ENCODE peak calls at places on chromosomes 7 and 10, in four cellular contexts. One of them, this sample, is unnamed.

GRCh38 chr7:127396184-127396583 is 3.7 kb upstream of the ZNF800 start:
- DNase-seq in AG04450: no peak
- DNase-seq in psoas muscle: no peak
- DNase-seq in CD4-positive, alpha-beta memory T cell: no peak
- DNase-seq in this sample: no peak

GRCh38 chr7:63925626-63926460 is 72.8 kb upstream of the ZNF722 start:
- DNase-seq in AG04450: no peak
- DNase-seq in psoas muscle: peak
- DNase-seq in CD4-positive, alpha-beta memory T cell: peak
- DNase-seq in this sample: peak

GRCh38 chr7:132742152-132742551 is 165.9 kb upstream of the PLXNA4 start:
- DNase-seq in AG04450: peak
- DNase-seq in psoas muscle: no peak
- DNase-seq in CD4-positive, alpha-beta memory T cell: no peak
- DNase-seq in this sample: no peak

GRCh38 chr7:55534262-55534915 is 37.9 kb downstream of the VOPP1 start:
- DNase-seq in AG04450: no peak
- DNase-seq in psoas muscle: peak
- DNase-seq in CD4-positive, alpha-beta memory T cell: no peak
- DNase-seq in this sample: no peak

GRCh38 chr10:100717166-100717565 is 28.2 kb upstream of the PAX2 start:
- DNase-seq in AG04450: no peak
- DNase-seq in psoas muscle: no peak
- DNase-seq in CD4-positive, alpha-beta memory T cell: no peak
- DNase-seq in this sample: no peak

GRCh38 chr7:103344453-103345149 is at the start of gene DNAJC2:
- DNase-seq in AG04450: peak
- DNase-seq in psoas muscle: peak
- DNase-seq in CD4-positive, alpha-beta memory T cell: peak
- DNase-seq in this sample: peak

GRCh38 chr7:76071316-76072242 is 23.7 kb downstream of the MDH2 start:
- DNase-seq in AG04450: no peak
- DNase-seq in psoas muscle: no peak
- DNase-seq in CD4-positive, alpha-beta memory T cell: no peak
- DNase-seq in this sample: peak

GRCh38 chr7:36021367-36021766 is 131.7 kb upstream of the EEPD1 start:
- DNase-seq in AG04450: no peak
- DNase-seq in psoas muscle: no peak
- DNase-seq in CD4-positive, alpha-beta memory T cell: no peak
- DNase-seq in this sample: no peak

GRCh38 chr10:27742926-27743735 is 2.5 kb downstream of the MKX start:
- DNase-seq in AG04450: no peak
- DNase-seq in psoas muscle: peak
- DNase-seq in CD4-positive, alpha-beta memory T cell: peak
- DNase-seq in this sample: peak

GRCh38 chr7:1638113-1638726 is 31.9 kb upstream of the ELFN1 start:
- DNase-seq in AG04450: no peak
- DNase-seq in psoas muscle: peak
- DNase-seq in CD4-positive, alpha-beta memory T cell: no peak
- DNase-seq in this sample: no peak

GRCh38 chr10:31771345-31771831 is 157.2 kb downstream of the ARHGAP12 start:
- DNase-seq in AG04450: no peak
- DNase-seq in psoas muscle: peak
- DNase-seq in CD4-positive, alpha-beta memory T cell: no peak
- DNase-seq in this sample: no peak

GRCh38 chr10:78914060-78914378 is 154.7 kb upstream of the ZMIZ1 start:
- DNase-seq in AG04450: no peak
- DNase-seq in psoas muscle: no peak
- DNase-seq in CD4-positive, alpha-beta memory T cell: no peak
- DNase-seq in this sample: no peak

GRCh38 chr10:47318706-47319105 is 3.5 kb upstream of the GDF2 start:
- DNase-seq in AG04450: no peak
- DNase-seq in psoas muscle: peak
- DNase-seq in CD4-positive, alpha-beta memory T cell: no peak
- DNase-seq in this sample: no peak

GRCh38 chr7:8480466-8480865 is 47.1 kb downstream of the NXPH1 start:
- DNase-seq in AG04450: no peak
- DNase-seq in psoas muscle: no peak
- DNase-seq in CD4-positive, alpha-beta memory T cell: no peak
- DNase-seq in this sample: no peak

GRCh38 chr7:100220833-100221718 is 1.3 kb downstream of the PVRIG start:
- DNase-seq in AG04450: no peak
- DNase-seq in psoas muscle: no peak
- DNase-seq in CD4-positive, alpha-beta memory T cell: peak
- DNase-seq in this sample: no peak

GRCh38 chr7:14504134-14504533 is 398.4 kb downstream of the DGKB start:
- DNase-seq in AG04450: no peak
- DNase-seq in psoas muscle: no peak
- DNase-seq in CD4-positive, alpha-beta memory T cell: no peak
- DNase-seq in this sample: no peak

GRCh38 chr7:138753611-138754010 is 44.2 kb upstream of the TMEM213 start:
- DNase-seq in AG04450: no peak
- DNase-seq in psoas muscle: no peak
- DNase-seq in CD4-positive, alpha-beta memory T cell: no peak
- DNase-seq in this sample: no peak

GRCh38 chr10:110498087-110498981 is 627 bp downstream of the DUSP5 start:
- DNase-seq in AG04450: no peak
- DNase-seq in psoas muscle: peak
- DNase-seq in CD4-positive, alpha-beta memory T cell: peak
- DNase-seq in this sample: peak

GRCh38 chr7:89029864-89030263 is 234.3 kb upstream of the TEX47 start:
- DNase-seq in AG04450: no peak
- DNase-seq in psoas muscle: no peak
- DNase-seq in CD4-positive, alpha-beta memory T cell: no peak
- DNase-seq in this sample: no peak

GRCh38 chr10:119658274-119658673 is 7.1 kb downstream of the BAG3 start:
- DNase-seq in AG04450: peak
- DNase-seq in psoas muscle: peak
- DNase-seq in CD4-positive, alpha-beta memory T cell: no peak
- DNase-seq in this sample: peak

GRCh38 chr10:71837085-71837827 is 13.8 kb downstream of the PSAP start:
- DNase-seq in AG04450: no peak
- DNase-seq in psoas muscle: no peak
- DNase-seq in CD4-positive, alpha-beta memory T cell: no peak
- DNase-seq in this sample: no peak

GRCh38 chr7:28096713-28097112 is 83.9 kb downstream of the JAZF1 start:
- DNase-seq in AG04450: peak
- DNase-seq in psoas muscle: no peak
- DNase-seq in CD4-positive, alpha-beta memory T cell: peak
- DNase-seq in this sample: peak

GRCh38 chr7:22851140-22851539 is 28.5 kb upstream of the TOMM7 start:
- DNase-seq in AG04450: no peak
- DNase-seq in psoas muscle: no peak
- DNase-seq in CD4-positive, alpha-beta memory T cell: no peak
- DNase-seq in this sample: no peak

GRCh38 chr7:83731154-83731553 is 82.2 kb upstream of the SEMA3E start:
- DNase-seq in AG04450: no peak
- DNase-seq in psoas muscle: no peak
- DNase-seq in CD4-positive, alpha-beta memory T cell: no peak
- DNase-seq in this sample: no peak

GRCh38 chr10:30285970-30286369 is 63.1 kb downstream of the MTPAP start:
- DNase-seq in AG04450: no peak
- DNase-seq in psoas muscle: no peak
- DNase-seq in CD4-positive, alpha-beta memory T cell: no peak
- DNase-seq in this sample: no peak

GRCh38 chr10:103715430-103715829 is 139.9 kb downstream of the SH3PXD2A start:
- DNase-seq in AG04450: peak
- DNase-seq in psoas muscle: peak
- DNase-seq in CD4-positive, alpha-beta memory T cell: no peak
- DNase-seq in this sample: no peak

GRCh38 chr7:148288592-148289151 is 301.9 kb upstream of the C7orf33 start:
- DNase-seq in AG04450: no peak
- DNase-seq in psoas muscle: no peak
- DNase-seq in CD4-positive, alpha-beta memory T cell: no peak
- DNase-seq in this sample: no peak

GRCh38 chr7:34155225-34155908 is 250.0 kb downstream of the BMPER start:
- DNase-seq in AG04450: peak
- DNase-seq in psoas muscle: peak
- DNase-seq in CD4-positive, alpha-beta memory T cell: no peak
- DNase-seq in this sample: peak

GRCh38 chr10:36880898-36881297 is 244.5 kb upstream of the ANKRD30A start:
- DNase-seq in AG04450: peak
- DNase-seq in psoas muscle: no peak
- DNase-seq in CD4-positive, alpha-beta memory T cell: no peak
- DNase-seq in this sample: no peak

GRCh38 chr7:104963991-104964385 is 50.0 kb upstream of the KMT2E start:
- DNase-seq in AG04450: peak
- DNase-seq in psoas muscle: no peak
- DNase-seq in CD4-positive, alpha-beta memory T cell: no peak
- DNase-seq in this sample: no peak

GRCh38 chr10:116835658-116836057 is 13.6 kb upstream of the ENO4 start:
- DNase-seq in AG04450: no peak
- DNase-seq in psoas muscle: no peak
- DNase-seq in CD4-positive, alpha-beta memory T cell: no peak
- DNase-seq in this sample: no peak

GRCh38 chr7:31516680-31517079 is 2.8 kb downstream of the ITPRID1 start:
- DNase-seq in AG04450: no peak
- DNase-seq in psoas muscle: no peak
- DNase-seq in CD4-positive, alpha-beta memory T cell: no peak
- DNase-seq in this sample: no peak

GRCh38 chr7:13024323-13024722 is 336.9 kb downstream of the ARL4A start:
- DNase-seq in AG04450: no peak
- DNase-seq in psoas muscle: no peak
- DNase-seq in CD4-positive, alpha-beta memory T cell: no peak
- DNase-seq in this sample: no peak

GRCh38 chr10:83991986-83992753 is 147.1 kb upstream of the GHITM start:
- DNase-seq in AG04450: no peak
- DNase-seq in psoas muscle: no peak
- DNase-seq in CD4-positive, alpha-beta memory T cell: no peak
- DNase-seq in this sample: no peak

GRCh38 chr10:13489035-13489434 is 39.8 kb downstream of the BEND7 start:
- DNase-seq in AG04450: no peak
- DNase-seq in psoas muscle: no peak
- DNase-seq in CD4-positive, alpha-beta memory T cell: no peak
- DNase-seq in this sample: no peak

GRCh38 chr7:1567082-1567771 is 2.6 kb downstream of the PSMG3 start:
- DNase-seq in AG04450: no peak
- DNase-seq in psoas muscle: peak
- DNase-seq in CD4-positive, alpha-beta memory T cell: no peak
- DNase-seq in this sample: no peak

GRCh38 chr10:78365711-78366110 is 332.0 kb downstream of the RPS24 start:
- DNase-seq in AG04450: no peak
- DNase-seq in psoas muscle: no peak
- DNase-seq in CD4-positive, alpha-beta memory T cell: no peak
- DNase-seq in this sample: no peak

GRCh38 chr7:728602-729001 is 1.5 kb upstream of the PRKAR1B start:
- DNase-seq in AG04450: no peak
- DNase-seq in psoas muscle: no peak
- DNase-seq in CD4-positive, alpha-beta memory T cell: no peak
- DNase-seq in this sample: no peak

GRCh38 chr10:3094565-3095168 is 27.3 kb downstream of the PFKP start:
- DNase-seq in AG04450: no peak
- DNase-seq in psoas muscle: no peak
- DNase-seq in CD4-positive, alpha-beta memory T cell: no peak
- DNase-seq in this sample: no peak

GRCh38 chr10:3097160-3097559 is 29.8 kb downstream of the PFKP start:
- DNase-seq in AG04450: no peak
- DNase-seq in psoas muscle: no peak
- DNase-seq in CD4-positive, alpha-beta memory T cell: no peak
- DNase-seq in this sample: no peak

GRCh38 chr10:3096149-3096548 is 28.8 kb downstream of the PFKP start:
- DNase-seq in AG04450: no peak
- DNase-seq in psoas muscle: no peak
- DNase-seq in CD4-positive, alpha-beta memory T cell: no peak
- DNase-seq in this sample: no peak

GRCh38 chr10:3093996-3094395 is 26.6 kb downstream of the PFKP start:
- DNase-seq in AG04450: no peak
- DNase-seq in psoas muscle: no peak
- DNase-seq in CD4-positive, alpha-beta memory T cell: no peak
- DNase-seq in this sample: no peak

GRCh38 chr10:3095373-3096139 is 28.2 kb downstream of the PFKP start:
- DNase-seq in AG04450: peak
- DNase-seq in psoas muscle: no peak
- DNase-seq in CD4-positive, alpha-beta memory T cell: peak
- DNase-seq in this sample: peak
- H3K27ac ChIP-seq in AG04450: peak
- H3K27ac ChIP-seq in psoas muscle: peak
- H3K27ac ChIP-seq in CD4-positive, alpha-beta memory T cell: peak
- H3K27ac ChIP-seq in this sample: peak

DNA sequence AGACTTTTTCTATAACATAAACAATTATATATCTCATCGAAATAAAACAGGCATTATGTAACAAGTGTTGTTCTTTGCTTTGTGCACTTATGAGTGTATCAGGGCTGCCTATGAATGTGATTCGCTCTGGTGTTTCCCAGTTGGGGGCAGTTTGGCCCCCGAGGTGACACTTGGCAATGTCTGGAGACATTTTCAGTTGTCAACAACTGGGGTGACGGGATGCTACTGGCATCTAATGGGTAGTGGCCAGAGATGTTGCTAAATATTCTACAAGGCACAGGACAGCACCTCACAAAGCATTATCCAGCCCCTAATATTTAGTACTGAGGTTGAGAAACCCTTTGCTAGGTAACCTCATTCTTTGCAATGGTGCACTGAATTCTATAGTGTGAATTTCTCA is 83.3 kb downstream of the PLCE1 start:
- DNase-seq in AG04450: no peak
- DNase-seq in psoas muscle: no peak
- DNase-seq in CD4-positive, alpha-beta memory T cell: no peak
- DNase-seq in this sample: no peak
- H3K27ac ChIP-seq in AG04450: no peak
- H3K27ac ChIP-seq in psoas muscle: no peak
- H3K27ac ChIP-seq in CD4-positive, alpha-beta memory T cell: no peak
- H3K27ac ChIP-seq in this sample: no peak

DNA sequence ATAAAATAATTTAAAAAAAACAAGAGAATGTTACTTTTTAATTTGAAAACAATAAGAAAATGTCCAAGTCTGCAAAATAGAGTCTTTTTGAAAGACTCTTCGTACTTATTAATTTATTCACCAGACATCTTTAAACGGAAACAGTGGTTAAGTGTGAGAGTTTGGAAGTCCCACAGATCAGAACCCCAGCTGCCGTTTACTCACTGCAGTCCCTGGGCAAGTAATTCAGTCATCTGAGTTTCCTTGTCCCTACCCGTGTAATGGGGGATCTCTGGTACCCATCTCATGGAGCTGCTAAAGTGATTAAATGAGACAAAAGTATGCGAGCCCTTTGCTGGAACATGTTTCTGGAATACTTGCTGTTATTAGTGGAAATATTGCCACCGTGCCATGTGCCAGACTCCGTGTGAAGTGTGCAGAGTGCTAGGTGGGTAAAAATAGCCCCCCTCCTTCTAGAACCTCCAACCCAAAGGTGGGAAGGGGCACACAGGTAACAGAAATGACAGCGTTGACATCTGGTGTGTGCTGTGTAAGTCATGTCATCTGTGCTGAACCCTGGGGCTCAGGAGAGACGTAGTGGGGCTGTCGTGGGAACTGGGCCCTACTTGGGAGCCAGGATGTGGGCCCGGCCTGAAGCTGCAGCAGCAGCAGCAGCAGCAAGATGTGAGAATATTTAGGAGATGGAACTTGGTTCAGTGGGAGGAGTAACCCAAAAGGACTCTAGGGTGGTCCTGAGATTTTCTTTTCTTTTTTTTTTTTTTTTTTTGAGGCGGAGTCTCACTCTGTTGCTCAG is 140.5 kb downstream of the CUX1 start:
- DNase-seq in AG04450: no peak
- DNase-seq in psoas muscle: no peak
- DNase-seq in CD4-positive, alpha-beta memory T cell: no peak
- DNase-seq in this sample: no peak
- H3K27ac ChIP-seq in AG04450: no peak
- H3K27ac ChIP-seq in psoas muscle: peak
- H3K27ac ChIP-seq in CD4-positive, alpha-beta memory T cell: no peak
- H3K27ac ChIP-seq in this sample: peak

GRCh38 chr10:132408823-132409666 is 12.0 kb downstream of the PWWP2B start:
- DNase-seq in AG04450: no peak
- DNase-seq in psoas muscle: no peak
- DNase-seq in CD4-positive, alpha-beta memory T cell: no peak
- DNase-seq in this sample: no peak
- H3K27ac ChIP-seq in AG04450: no peak
- H3K27ac ChIP-seq in psoas muscle: peak
- H3K27ac ChIP-seq in CD4-positive, alpha-beta memory T cell: no peak
- H3K27ac ChIP-seq in this sample: peak

This sample was measured in uterus.